ENCODE peak calls at places on chromosome 19, in six cellular contexts. F is mucosa of descending colon, J is lower leg skin, S is body of pancreas, A is astrocyte of the spinal cord, U is HepG2. X is an unnamed sample.
A peak's percentile ranks its signal among the peaks of the same experiment; 100 is the strongest.

GRCh38 chr19:43957891-43958290 is 6.9 kb downstream of the ZNF221 start:
- DNase-seq in J (no peak), F (no peak), U (peak; percentile 59), A (peak; percentile 5), S (no peak), X (no peak)

GRCh38 chr19:42965204-42965603 is 28.2 kb upstream of the PSG7 start:
- DNase-seq in J (no peak), U (no peak), S (no peak), F (no peak), A (peak; percentile 1), X (no peak)

GRCh38 chr19:48194041-48194871 is 23.8 kb downstream of the ZSWIM9 start:
- DNase-seq in A (no peak), J (no peak), U (peak; percentile 18), F (no peak), S (no peak), X (no peak)

GRCh38 chr19:13234518-13234917 is 84.3 kb downstream of the IER2 start:
- DNase-seq in J (peak; percentile 22), F (peak; percentile 77), U (peak; percentile 42), S (peak; percentile 38), A (peak; percentile 16), X (no peak)

GRCh38 chr19:35790981-35791813 is 15.8 kb downstream of the ARHGAP33 start:
- DNase-seq in A (no peak), F (no peak), U (peak; percentile 40), S (peak; percentile 69), J (no peak), X (no peak)

GRCh38 chr19:29323972-29324680 is 111.2 kb upstream of the UQCRFS1 start:
- DNase-seq in S (no peak), A (no peak), J (peak; percentile 2), U (no peak), F (no peak), X (no peak)

GRCh38 chr19:11198769-11199469 is 1.6 kb upstream of the KANK2 start:
- DNase-seq in S (no peak), J (no peak), U (no peak), A (no peak), F (no peak), X (no peak)

GRCh38 chr19:33456845-33457220 is 64.8 kb downstream of the PEPD start:
- DNase-seq in F (no peak), A (no peak), J (no peak), U (no peak), S (no peak), X (no peak)

GRCh38 chr19:776549-776948 is 20.7 kb upstream of the PTBP1 start:
- DNase-seq in S (no peak), F (no peak), J (no peak), U (no peak), A (no peak), X (no peak)

GRCh38 chr19:17505218-17505617 is 6.2 kb upstream of the PGLS start:
- DNase-seq in U (no peak), S (no peak), F (no peak), J (no peak), A (no peak), X (no peak)

GRCh38 chr19:45404557-45405434 is at the start of gene PPP1R13L:
- DNase-seq in J (peak; percentile 86), F (peak; percentile 95), S (peak; percentile 95), A (peak; percentile 87), U (peak; percentile 76), X (peak; percentile 70)

GRCh38 chr19:6087074-6087506 is 23.2 kb downstream of the RFX2 start:
- DNase-seq in U (peak; percentile 75), F (no peak), J (no peak), A (no peak), S (no peak), X (no peak)

GRCh38 chr19:8515317-8515716 is 1.4 kb upstream of the ZNF414 start:
- DNase-seq in S (no peak), A (no peak), F (no peak), J (no peak), U (no peak), X (no peak)

GRCh38 chr19:35155441-35155840 is 906 bp downstream of the FXYD5 start:
- DNase-seq in J (no peak), U (no peak), A (no peak), F (peak; percentile 67), S (no peak), X (no peak)

GRCh38 chr19:41306394-41306793 is 3.6 kb upstream of the CCDC97 start:
- DNase-seq in S (no peak), U (no peak), A (no peak), F (no peak), J (no peak), X (no peak)
- H3K4me3 ChIP-seq in S (no peak overlapping the region), U (no peak overlapping the region), A (no peak overlapping the region), F (no peak overlapping the region), J (no peak overlapping the region), X (no peak overlapping the region)

GRCh38 chr19:4723465-4724251 is at the start of gene DPP9:
- DNase-seq in U (peak; percentile 97), F (peak; percentile 98), A (peak; percentile 99), J (peak; percentile 98), S (peak; percentile 98), X (peak; percentile 90)
- TF ChIP-seq CTCF in U (peak; percentile 92), F (no peak), A (peak; percentile 22), J (no peak), S (peak; percentile 43), X (peak; percentile 26)

GRCh38 chr19:41362143-41362847 is 1.7 kb downstream of the B9D2 start:
- DNase-seq in J (no peak), F (no peak), A (no peak), S (no peak), U (no peak), X (no peak)
- H3K4me3 ChIP-seq in J (no peak overlapping the region), F (no peak overlapping the region), A (no peak overlapping the region), S (no peak overlapping the region), U (no peak overlapping the region), X (no peak overlapping the region)

DNA sequence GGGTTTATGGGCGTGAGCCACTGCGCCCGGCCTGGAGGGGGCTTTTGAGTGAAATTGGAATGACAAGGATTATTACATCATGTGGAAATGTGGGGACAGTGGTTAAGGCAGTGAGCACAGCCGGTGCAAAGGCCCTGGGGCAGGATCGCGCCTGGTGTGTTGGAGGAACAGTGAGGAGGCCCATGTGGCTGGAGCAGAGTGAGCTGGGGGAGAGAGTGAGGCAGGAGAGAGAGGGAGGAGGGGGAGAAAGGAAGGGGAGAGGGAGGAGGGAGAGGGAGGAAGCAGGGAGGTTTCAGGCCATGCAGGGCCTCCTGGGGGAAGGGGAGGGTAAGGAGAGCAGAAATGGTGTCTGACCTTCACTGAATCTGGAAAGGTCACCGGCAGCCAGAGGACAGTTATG is 11.3 kb upstream of the CELF5 start:
- DNase-seq in J (no peak), U (no peak), F (no peak), S (no peak), A (no peak), X (no peak)
- TF ChIP-seq CTCF in J (no peak), U (no peak), F (no peak), S (no peak), A (no peak), X (no peak)

DNA sequence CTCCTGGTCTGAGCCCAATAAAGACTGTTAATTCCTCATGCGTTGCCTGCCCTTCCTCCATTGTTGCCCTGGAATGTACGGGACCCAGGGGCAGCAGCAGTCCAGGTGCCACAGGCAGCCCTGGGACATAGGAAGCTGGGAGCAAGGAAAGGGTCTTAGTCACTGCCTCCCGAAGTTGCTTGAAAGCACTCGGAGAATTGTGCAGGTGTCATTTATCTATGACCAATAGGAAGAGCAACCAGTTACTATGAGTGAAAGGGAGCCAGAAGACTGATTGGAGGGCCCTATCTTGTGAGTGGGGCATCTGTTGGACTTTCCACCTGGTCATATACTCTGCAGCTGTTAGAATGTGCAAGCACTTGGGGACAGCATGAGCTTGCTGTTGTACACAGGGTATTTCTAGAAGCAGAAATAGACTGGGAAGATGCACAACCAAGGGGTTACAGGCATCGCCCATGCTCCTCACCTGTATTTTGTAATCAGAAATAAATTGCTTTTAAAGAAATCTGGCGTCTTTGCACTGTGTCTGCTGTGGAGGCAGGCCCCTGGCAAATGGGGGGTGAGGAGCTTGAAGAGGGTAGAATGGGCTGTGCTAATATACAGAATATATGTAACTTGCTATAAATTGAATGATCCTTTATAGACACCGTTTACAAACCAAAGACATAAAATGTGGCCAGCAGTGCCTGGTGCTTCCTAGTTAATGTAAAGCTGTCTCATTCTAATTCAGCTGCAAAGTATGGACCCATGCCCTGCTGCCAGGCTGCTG is 4.2 kb upstream of the RPS11 start:
- DNase-seq in S (no peak), A (no peak), J (no peak), F (no peak), U (no peak), X (no peak)
- H3K4me3 ChIP-seq in S (no peak overlapping the region), A (no peak overlapping the region), J (no peak overlapping the region), F (no peak overlapping the region), U (no peak overlapping the region), X (no peak overlapping the region)

DNA sequence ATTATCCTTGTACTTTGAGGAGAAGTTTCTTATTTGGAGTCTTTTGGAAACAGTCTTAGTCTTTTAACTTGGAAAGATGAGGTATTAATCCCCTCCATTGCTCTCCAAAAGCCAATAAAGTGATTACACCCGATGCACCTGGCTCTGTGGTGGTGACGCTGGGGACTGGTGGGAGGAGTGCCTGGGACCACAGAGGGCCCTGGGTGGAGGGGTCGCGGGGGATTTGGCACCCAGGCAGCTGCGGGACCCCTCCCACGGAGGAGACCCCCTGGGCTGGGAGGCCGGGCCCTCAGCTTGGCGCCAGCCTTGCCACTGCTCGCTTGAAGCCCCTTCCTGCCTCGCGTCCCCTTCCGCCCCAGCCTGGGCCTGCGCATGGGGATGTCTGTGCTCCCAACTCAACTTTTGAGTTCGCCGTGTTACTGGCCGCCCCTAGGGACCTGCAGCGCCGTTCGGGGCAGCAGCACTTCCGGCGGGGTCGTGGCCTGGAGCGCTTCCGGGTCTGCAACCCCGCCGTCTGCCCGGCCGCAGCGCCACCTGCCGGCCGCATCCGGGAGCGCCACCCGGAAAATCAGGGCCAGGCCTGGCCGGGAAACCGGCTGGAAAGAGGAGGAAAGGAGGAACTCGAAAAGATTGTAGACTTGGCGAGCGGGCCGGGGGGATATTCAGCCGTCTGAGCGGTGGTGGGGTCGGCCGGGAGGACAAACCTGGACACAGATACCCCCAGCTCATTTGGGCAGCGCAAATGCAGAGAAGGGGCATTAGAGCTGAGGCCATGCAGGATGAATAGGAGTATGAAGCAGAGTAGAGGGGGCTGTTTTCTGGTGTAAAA is 8.4 kb downstream of the PEAK3 start:
- DNase-seq in S (peak; percentile 81), U (peak; percentile 64), A (peak; percentile 54), J (no peak), F (peak; percentile 91), X (no peak)
- TF ChIP-seq CTCF in S (peak; percentile 96), U (peak; percentile 96), A (peak; percentile 85), J (no peak), F (peak; percentile 91), X (peak; percentile 73)

GRCh38 chr19:51926426-51926783 is 867 bp upstream of the ZNF613 start:
- DNase-seq in F (no peak), S (no peak), A (no peak), J (no peak), U (no peak), X (no peak)
- H3K4me3 ChIP-seq in F (no peak overlapping the region), S (peak overlapping the region; percentile 79), A (peak overlapping the region; percentile 98), J (peak overlapping the region; percentile 58), U (peak overlapping the region; percentile 88), X (peak overlapping the region; percentile 99)